ENCODE peak calls at places on chromosomes 16 and 17, in seven cellular contexts. D is left ventricle myocardium inferior, P is PC-9, K is cardiac muscle cell, B is neural progenitor cell, O is transverse colon, X is upper lobe of right lung. I is an unnamed sample.

GRCh38 chr16:88695218-88695617 is 8.9 kb upstream of the SNAI3 start:
- DNase-seq in P (no peak), B (no peak), D (no peak), X (peak), O (no peak), K (no peak), I (no peak)

GRCh38 chr17:75753514-75754377 is 11.2 kb downstream of the GALK1 start:
- DNase-seq in D (peak), P (no peak), B (peak), K (peak), O (peak), X (peak), I (peak)

GRCh38 chr17:80259642-80260535 is 763 bp upstream of the RNF213 start:
- DNase-seq in O (peak), P (peak), B (peak), D (peak), X (peak), K (peak), I (peak)

GRCh38 chr17:67680445-67681224 is 37.1 kb upstream of the NOL11 start:
- DNase-seq in B (no peak), O (no peak), D (no peak), K (no peak), P (no peak), X (no peak), I (peak)

GRCh38 chr17:34163681-34164080 is 91.4 kb upstream of the CCL2 start:
- DNase-seq in P (no peak), D (no peak), K (peak), O (no peak), B (peak), X (no peak), I (peak)

GRCh38 chr17:39306509-39307212 is 80.9 kb upstream of the STAC2 start:
- DNase-seq in X (no peak), O (no peak), B (no peak), K (no peak), D (no peak), P (no peak), I (peak)

GRCh38 chr16:1481906-1482835 is 6.6 kb downstream of the PTX4 start:
- DNase-seq in D (no peak), B (no peak), X (no peak), O (no peak), K (no peak), P (peak), I (no peak)

GRCh38 chr17:68776451-68776850 is 175.3 kb upstream of the FAM20A start:
- DNase-seq in P (no peak), D (no peak), K (no peak), O (no peak), X (no peak), B (no peak), I (peak)

GRCh38 chr17:78231991-78232759 is 744 bp downstream of the TMEM235 start:
- DNase-seq in B (peak), D (no peak), P (no peak), K (peak), X (peak), O (no peak), I (no peak)

DNA sequence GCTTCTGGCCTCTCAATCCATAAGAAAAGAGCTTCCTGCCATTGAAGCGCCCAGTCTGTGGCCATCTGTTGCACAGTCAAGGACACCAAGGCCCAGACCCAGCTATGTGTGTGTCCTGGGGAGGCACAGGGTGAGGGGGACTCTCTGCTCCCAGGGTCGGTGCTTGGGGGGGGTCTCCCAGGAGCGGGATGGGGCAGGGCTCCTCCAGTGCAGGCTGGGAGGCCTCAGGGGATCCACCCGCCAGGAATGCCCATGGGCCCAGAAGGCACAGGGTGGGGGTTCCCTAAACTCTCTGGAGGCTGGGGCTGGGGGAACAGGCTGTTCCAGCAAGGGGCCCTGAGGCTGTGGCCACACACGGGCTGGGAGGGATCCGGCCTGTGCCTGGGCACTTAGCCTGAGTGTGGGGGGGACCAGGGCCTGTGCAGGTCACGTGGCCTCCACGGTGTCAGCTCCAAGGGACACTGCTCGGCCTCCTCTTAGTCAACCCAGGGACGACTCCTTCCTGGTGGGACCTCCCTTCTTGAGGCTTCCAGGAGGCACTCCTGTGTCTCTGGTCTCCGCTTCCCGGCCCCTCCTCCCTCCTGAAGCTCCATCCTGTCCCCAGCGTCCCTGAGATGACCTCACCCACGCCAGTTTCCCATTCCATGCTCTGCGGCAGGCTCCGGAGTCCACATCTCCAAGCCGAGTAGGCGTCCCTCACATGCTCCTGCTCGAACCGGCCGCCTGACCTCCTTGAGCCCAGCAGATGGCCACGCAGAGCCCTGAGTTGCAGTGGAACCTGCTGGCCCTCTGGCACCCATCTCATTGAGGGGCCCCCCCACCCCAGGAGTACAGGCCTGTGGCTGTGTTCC is 23.1 kb upstream of the BAHCC1 start:
- DNase-seq in D (peak), P (peak), K (peak), O (peak), X (no peak), B (peak), I (no peak)
- TF ChIP-seq CTCF in D (peak), P (peak), K (peak), O (peak), X (peak), B (peak), I (peak)

DNA sequence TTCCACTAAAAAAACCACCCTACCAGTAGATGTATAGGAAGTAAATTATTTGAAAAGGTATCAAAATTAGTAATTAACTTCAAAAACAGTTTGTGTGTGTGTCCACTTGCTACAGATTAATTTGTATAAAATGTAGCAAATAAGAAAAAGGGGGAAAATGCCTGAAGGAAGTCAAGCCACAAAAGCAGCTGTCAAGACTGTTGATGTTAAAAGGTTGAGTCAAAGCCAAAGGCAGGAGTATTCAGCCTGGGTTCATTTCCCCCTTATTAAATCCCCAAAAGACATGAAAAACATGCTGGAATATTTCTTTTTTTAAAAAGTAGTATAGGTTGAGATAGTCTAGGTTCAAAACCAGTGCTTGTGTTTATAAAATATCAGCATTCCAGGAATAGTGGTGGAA is 72.3 kb downstream of the SKAP1 start:
- DNase-seq in X (no peak), K (no peak), P (no peak), D (no peak), O (no peak), B (no peak), I (no peak)
- H3K27ac ChIP-seq in X (no peak), K (no peak), P (no peak), D (no peak), O (no peak), B (no peak), I (no peak)

DNA sequence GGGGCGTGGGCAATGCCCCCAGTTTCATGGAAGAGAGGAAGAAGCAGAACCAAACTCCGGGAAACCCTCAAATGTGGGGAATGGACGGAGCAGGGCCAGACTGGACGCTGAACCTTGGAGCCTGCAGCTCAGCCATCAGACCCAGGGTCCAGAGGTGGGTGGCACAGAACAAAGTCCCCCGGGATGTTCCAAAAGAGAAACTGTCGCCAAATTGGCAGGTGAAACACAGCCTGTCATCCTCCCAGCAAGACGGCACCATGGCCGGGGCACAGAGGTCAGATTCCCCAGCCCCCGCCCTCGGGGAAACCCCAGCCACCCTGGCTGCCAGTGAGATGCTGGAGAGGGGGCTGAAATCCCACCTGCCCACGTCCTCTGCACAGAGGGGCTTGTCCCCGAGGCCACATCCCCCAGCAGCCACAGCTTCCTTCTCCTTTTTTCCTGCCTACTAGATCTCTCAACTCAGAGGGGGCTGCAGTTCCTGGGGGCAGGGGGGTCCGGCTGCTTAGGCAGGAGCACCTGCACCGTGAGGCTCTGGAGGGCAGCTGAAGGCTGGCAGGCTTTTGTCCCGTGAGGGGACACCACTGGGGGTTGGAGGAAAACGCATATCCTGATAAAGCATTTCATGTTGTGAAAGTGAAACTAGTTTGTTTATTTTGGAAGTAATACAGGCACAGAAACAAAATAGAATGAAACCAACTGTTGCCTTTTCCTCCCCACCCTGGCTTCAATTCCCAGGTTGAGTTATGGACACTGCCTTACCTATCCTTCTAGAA is 1.2 kb upstream of the SECTM1 start:
- DNase-seq in P (no peak), K (no peak), O (no peak), D (no peak), B (no peak), X (peak), I (no peak)
- TF ChIP-seq CTCF in P (no peak), K (no peak), O (no peak), D (no peak), B (no peak), X (no peak), I (no peak)

GRCh38 chr17:66301864-66302741 is at the start of gene PRKCA:
- DNase-seq in B (peak), K (peak), X (peak), D (peak), O (peak), P (peak), I (peak)

GRCh38 chr17:66299721-66300120 is 2.7 kb upstream of the PRKCA start:
- DNase-seq in X (no peak), O (no peak), P (no peak), D (no peak), B (no peak), K (no peak), I (no peak)

GRCh38 chr17:66302761-66303626 is 581 bp downstream of the PRKCA start:
- DNase-seq in O (peak), K (peak), P (peak), D (peak), B (peak), X (peak), I (peak)

GRCh38 chr17:66300956-66301355 is 1.5 kb upstream of the PRKCA start:
- DNase-seq in D (no peak), K (no peak), P (no peak), O (no peak), X (no peak), B (no peak), I (no peak)

GRCh38 chr17:66301418-66301863 is 972 bp upstream of the PRKCA start:
- DNase-seq in K (peak), P (no peak), X (no peak), D (no peak), B (peak), O (peak), I (no peak)
- H3K27ac ChIP-seq in K (no peak), P (no peak), X (peak), D (peak), B (no peak), O (peak), I (no peak)

DNA sequence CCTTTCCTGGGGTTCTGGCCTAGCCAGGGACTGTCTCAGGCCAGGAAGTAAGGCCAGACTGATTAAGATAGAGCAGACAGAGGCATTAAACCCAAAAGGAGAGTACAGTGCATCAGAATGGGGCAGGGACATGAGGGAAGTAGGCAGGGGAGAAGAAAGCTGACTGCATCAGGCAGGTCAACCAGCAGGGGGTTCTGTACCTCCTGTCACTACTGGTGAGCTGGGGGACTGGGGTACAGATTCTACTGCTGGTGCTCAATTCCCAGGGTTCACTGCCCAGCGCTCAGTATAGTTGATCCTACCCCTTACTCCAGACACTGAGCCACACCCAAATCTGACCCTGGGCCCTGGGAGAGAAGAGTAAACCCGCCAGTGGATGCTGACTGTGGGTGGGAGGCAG is 12.9 kb upstream of the MTMR4 start:
- DNase-seq in D (no peak), B (no peak), K (no peak), P (no peak), O (no peak), X (no peak), I (no peak)
- TF ChIP-seq CTCF in D (peak), B (no peak), K (peak), P (no peak), O (no peak), X (peak), I (peak)

GRCh38 chr17:16046966-16047365 is 47.3 kb downstream of the TTC19 start:
- DNase-seq in K (no peak), B (no peak), P (no peak), X (no peak), O (no peak), D (no peak), I (no peak)

GRCh38 chr17:16050844-16051243 is 51.2 kb downstream of the TTC19 start:
- DNase-seq in P (no peak), D (no peak), B (no peak), X (no peak), K (no peak), O (no peak), I (no peak)

GRCh38 chr17:16048797-16049449 is 49.3 kb downstream of the TTC19 start:
- DNase-seq in O (no peak), P (no peak), X (no peak), B (no peak), D (no peak), K (no peak), I (no peak)

GRCh38 chr17:16052486-16052885 is 52.9 kb downstream of the TTC19 start:
- DNase-seq in X (no peak), K (no peak), P (no peak), O (no peak), B (no peak), D (no peak), I (no peak)
- H3K27ac ChIP-seq in X (no peak), K (no peak), P (no peak), O (no peak), B (no peak), D (peak), I (no peak)

DNA sequence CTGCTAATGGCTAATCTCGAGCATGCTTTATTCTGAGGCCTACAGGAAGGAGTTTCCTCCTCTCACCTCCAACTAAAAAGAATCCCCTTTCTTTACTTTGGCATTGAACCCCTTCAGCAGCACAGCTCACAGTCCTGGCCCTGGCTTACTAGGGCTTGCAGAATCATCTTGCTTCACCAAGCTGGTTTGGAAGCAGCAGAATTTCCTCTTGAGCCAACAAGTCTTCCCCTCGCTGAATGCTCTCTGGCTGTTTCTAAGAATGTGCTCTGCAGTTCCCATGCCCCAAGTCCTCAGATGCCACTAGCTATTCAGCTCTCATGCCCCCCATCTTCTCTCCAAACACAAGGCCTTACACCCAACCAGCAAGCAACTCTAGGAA is 271.2 kb downstream of the NTN1 start:
- DNase-seq in O (no peak), B (no peak), D (no peak), X (no peak), P (no peak), K (no peak), I (no peak)
- TF ChIP-seq CTCF in O (no peak), B (no peak), D (peak), X (no peak), P (no peak), K (no peak), I (no peak)

I was measured in A673.